ENCODE peak calls at places on chromosomes 5 and 9, in five cellular contexts. D, A, V, O and P are unnamed samples.

GRCh38 chr5:74275204-74275992 is 365.1 kb downstream of the ENC1 start:
- DNase-seq in O (no peak), D (no peak), V (peak; percentile 71), A (no peak), P (no peak)

GRCh38 chr5:58451732-58452565 is 7.9 kb downstream of the PLK2 start:
- DNase-seq in D (no peak), A (no peak), V (no peak), O (peak; percentile 54), P (no peak)

GRCh38 chr9:86983260-86984255 is 36.3 kb upstream of the GAS1 start:
- DNase-seq in V (peak; percentile 89), O (peak; percentile 98), D (no peak), A (no peak), P (no peak)

GRCh38 chr9:84667571-84668203 is 1.8 kb upstream of the NTRK2 start:
- DNase-seq in O (peak; percentile 58), A (no peak), V (no peak), D (peak; percentile 51), P (peak; percentile 5)

GRCh38 chr9:38313421-38313820 is 79.1 kb upstream of the ALDH1B1 start:
- DNase-seq in V (no peak), D (no peak), O (no peak), A (no peak), P (no peak)

GRCh38 chr5:89338935-89339334 is 456.0 kb upstream of the MEF2C start:
- DNase-seq in V (peak; percentile 51), O (peak; percentile 25), D (no peak), A (no peak), P (no peak)

GRCh38 chr5:154937718-154938466 is at the start of gene GEMIN5:
- DNase-seq in V (peak; percentile 46), D (peak; percentile 92), O (peak; percentile 92), A (peak; percentile 97), P (peak; percentile 85)

GRCh38 chr5:16808936-16809815 is 126.9 kb downstream of the MYO10 start:
- DNase-seq in V (no peak), D (no peak), A (no peak), O (no peak), P (no peak)

GRCh38 chr5:38931731-38932130 is 85.9 kb downstream of the OSMR start:
- DNase-seq in D (no peak), A (no peak), O (no peak), V (no peak), P (no peak)

GRCh38 chr9:102514541-102514940 is 480.6 kb upstream of the CYLC2 start:
- DNase-seq in A (no peak), O (no peak), D (no peak), V (no peak), P (no peak)

GRCh38 chr9:127915325-127915752 is 1.5 kb downstream of the ST6GALNAC4 start:
- DNase-seq in D (no peak), A (no peak), O (no peak), V (no peak), P (peak; percentile 47)

GRCh38 chr5:99587983-99588382 is 659.2 kb upstream of the CHD1 start:
- DNase-seq in V (no peak), A (no peak), O (no peak), D (no peak), P (no peak)

GRCh38 chr5:50535393-50535792 is 94.3 kb upstream of the EMB start:
- DNase-seq in V (no peak), O (no peak), D (no peak), A (peak; percentile 44), P (no peak)

GRCh38 chr9:126532019-126532462 is 81.7 kb upstream of the LMX1B start:
- DNase-seq in D (no peak), O (no peak), A (peak; percentile 76), V (peak; percentile 15), P (no peak)

GRCh38 chr9:37034320-37034937 is 361 bp upstream of the PAX5 start:
- DNase-seq in A (peak; percentile 91), D (peak; percentile 82), V (no peak), O (no peak), P (peak; percentile 60)

GRCh38 chr5:103031607-103032006 is 88.3 kb downstream of the GIN1 start:
- DNase-seq in D (peak; percentile 12), V (no peak), O (peak; percentile 6), A (no peak), P (no peak)
- TF ChIP-seq CTCF in D (no peak), V (peak; percentile 24), O (peak; percentile 51), A (no peak), P (peak; percentile 39)

GRCh38 chr5:177520906-177521513 is 4.2 kb upstream of the DDX41 start:
- DNase-seq in D (no peak), A (peak; percentile 64), V (no peak), O (no peak), P (no peak)
- TF ChIP-seq CTCF in D (no peak), A (no peak), V (no peak), O (peak; percentile 19), P (no peak)

DNA sequence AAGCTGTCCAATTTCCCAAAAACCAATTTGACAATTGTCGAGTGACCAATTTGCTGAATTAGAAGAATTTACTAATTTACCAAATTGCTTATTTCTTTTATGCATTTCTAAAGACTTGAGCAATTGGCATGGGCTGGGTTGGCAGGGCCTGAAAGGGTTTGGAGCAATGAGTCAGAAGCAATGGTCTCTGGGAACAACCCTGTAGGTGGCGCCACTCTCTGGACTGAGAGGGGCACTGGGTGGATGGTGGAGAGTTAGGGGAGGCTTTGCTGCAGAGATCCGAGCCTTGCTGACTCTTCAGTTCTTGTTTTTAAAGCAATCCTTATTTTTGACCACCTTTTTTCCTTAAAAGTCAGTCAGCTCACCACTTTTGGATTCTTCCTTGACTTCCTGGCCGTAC is 71.5 kb upstream of the RPS23 start:
- DNase-seq in O (peak; percentile 39), D (peak; percentile 16), A (no peak), V (no peak), P (peak; percentile 70)
- TF ChIP-seq CTCF in O (peak; percentile 52), D (peak; percentile 34), A (no peak), V (peak; percentile 32), P (peak; percentile 47)

DNA sequence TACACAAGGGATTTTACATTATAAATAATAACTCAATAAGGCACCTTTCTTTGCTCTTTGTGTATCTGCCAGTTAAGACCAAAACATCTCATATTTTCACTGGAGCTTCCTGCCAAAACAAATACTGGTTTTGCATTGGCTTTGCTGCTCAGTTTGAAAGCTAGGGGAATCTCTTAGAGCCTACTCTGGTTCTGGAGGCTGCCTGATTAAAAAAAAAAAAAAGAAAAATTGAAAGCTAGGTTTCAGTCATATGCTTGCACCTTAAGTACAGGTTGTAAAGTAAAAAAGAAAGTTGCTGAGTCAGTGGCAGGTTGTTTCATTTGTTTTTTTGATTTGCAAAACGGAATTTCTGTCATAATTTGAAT is 2.3 kb downstream of the DENND4C start:
- DNase-seq in O (no peak), A (no peak), V (peak; percentile 18), D (peak; percentile 59), P (no peak)
- TF ChIP-seq CTCF in O (no peak), A (no peak), V (no peak), D (no peak), P (no peak)

GRCh38 chr9:90726215-90726614 is 75.4 kb upstream of the SYK start:
- DNase-seq in A (no peak), V (no peak), O (no peak), D (no peak), P (no peak)
- TF ChIP-seq CTCF in A (no peak), V (no peak), O (no peak), D (peak; percentile 15), P (no peak)